ENCODE peak calls at places on chromosome 10, in four cellular contexts. U is HepG2, W is A549, E is K562. X is an unnamed sample.
A peak's percentile ranks its signal among the peaks of the same experiment; 100 is the strongest.

GRCh38 chr10:126924180-126924914 is 19.1 kb downstream of the DOCK1 start:
- DNase-seq in W (no peak), U (no peak), E (no peak), X (no peak)

GRCh38 chr10:121183241-121183640 is 332.1 kb downstream of the WDR11 start:
- DNase-seq in E (no peak), U (no peak), W (no peak), X (no peak)

GRCh38 chr10:1116696-1117254 is 60.6 kb downstream of the WDR37 start:
- DNase-seq in E (no peak), W (no peak), U (no peak), X (no peak)

GRCh38 chr10:119401671-119402395 is 140.7 kb downstream of the RGS10 start:
- DNase-seq in E (peak; percentile 41), U (peak; percentile 35), W (peak; percentile 89), X (no peak)

GRCh38 chr10:33120700-33121099 is 162.7 kb upstream of the ITGB1 start:
- DNase-seq in U (no peak), E (no peak), W (no peak), X (no peak)

GRCh38 chr10:51178634-51179033 is 104.3 kb downstream of the PRKG1 start:
- DNase-seq in E (no peak), W (no peak), U (no peak), X (no peak)

GRCh38 chr10:127375423-127375822 is 173.7 kb upstream of the NPS start:
- DNase-seq in E (no peak), W (no peak), U (no peak), X (no peak)

GRCh38 chr10:101397140-101397539 is 43.2 kb downstream of the BTRC start:
- DNase-seq in E (peak; percentile 21), U (peak; percentile 27), W (peak; percentile 26), X (no peak)

GRCh38 chr10:97759157-97759980 is 12.4 kb downstream of the SFRP5 start:
- DNase-seq in W (peak; percentile 94), U (peak; percentile 79), E (peak; percentile 60), X (no peak)

GRCh38 chr10:97024181-97025073 is 161.3 kb downstream of the SLIT1 start:
- DNase-seq in W (peak; percentile 70), E (no peak), U (no peak), X (peak; percentile 28)

GRCh38 chr10:22736134-22736533 is 21.8 kb upstream of the PIP4K2A start:
- DNase-seq in E (peak; percentile 39), W (no peak), U (no peak), X (no peak)

GRCh38 chr10:29621161-29621560 is 13.6 kb downstream of the SVIL start:
- DNase-seq in U (peak; percentile 47), W (no peak), E (no peak), X (no peak)

GRCh38 chr10:28408237-28408777 is 105.4 kb upstream of the MPP7 start:
- DNase-seq in U (no peak), W (no peak), E (no peak), X (no peak)

GRCh38 chr10:28410420-28411135 is 107.7 kb upstream of the MPP7 start:
- DNase-seq in W (peak; percentile 10), U (peak; percentile 12), E (no peak), X (no peak)

GRCh38 chr10:28411648-28412047 is 108.8 kb upstream of the MPP7 start:
- DNase-seq in E (no peak), W (no peak), U (no peak), X (no peak)

DNA sequence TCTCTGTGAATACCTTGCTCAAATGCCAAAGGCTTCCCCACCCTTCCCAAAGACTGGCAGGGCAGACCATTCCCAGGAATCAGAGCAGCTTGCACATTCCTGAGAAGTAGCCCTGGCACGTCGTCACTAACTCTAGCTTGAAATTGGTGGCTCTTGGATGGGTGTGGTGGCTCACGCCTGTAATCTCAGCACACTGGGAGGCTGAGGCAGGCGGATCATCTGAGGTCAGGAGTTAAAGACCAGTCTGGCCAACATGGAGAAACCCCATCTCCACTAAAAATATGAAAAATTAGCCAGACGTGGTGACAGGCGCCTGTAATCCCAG is 108.2 kb upstream of the MPP7 start:
- DNase-seq in U (no peak), W (no peak), E (no peak), X (no peak)
- TF ChIP-seq POLR2AphosphoS2 in U (no peak), W (no peak), E (no peak), X (no peak)

DNA sequence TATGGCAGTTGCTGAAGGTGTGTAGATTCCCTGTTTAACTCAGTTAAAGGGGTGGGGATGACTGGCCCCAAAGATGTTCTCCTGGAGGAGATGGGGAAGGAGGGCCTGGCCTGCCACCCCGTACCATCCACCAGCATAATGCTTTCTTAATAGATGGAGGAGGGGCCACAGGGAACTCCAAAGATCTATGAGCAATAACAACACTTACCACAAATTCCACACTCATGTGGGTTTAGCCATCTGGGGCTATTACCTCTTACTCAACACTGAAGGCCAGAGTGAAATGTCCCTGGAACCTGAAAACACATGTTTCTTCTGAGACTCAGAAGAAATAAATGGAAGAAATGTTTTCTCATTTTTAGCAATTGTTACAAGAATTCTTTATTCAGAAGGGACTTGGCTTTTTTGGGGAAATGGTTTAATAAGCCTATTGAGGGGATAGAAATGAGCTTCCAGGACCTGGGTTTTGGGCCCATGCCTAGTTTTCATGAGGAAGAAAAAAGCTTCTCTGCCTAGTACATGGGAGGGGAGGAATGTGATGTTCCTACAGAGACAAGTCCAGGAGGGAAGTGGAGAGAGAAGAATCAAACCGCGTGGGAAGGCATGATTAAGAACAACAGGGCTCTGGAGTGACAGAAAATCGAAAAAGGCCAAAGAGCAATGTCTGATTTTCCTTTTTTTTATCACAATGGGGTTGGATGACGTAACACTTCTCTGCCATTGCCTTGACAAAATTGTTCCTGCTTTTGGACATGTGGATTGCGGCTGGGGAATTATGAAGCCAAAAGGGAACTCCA is 258.8 kb downstream of the CXCL12 start:
- DNase-seq in W (no peak), E (no peak), U (no peak), X (no peak)
- TF ChIP-seq POLR2AphosphoS2 in W (no peak), E (no peak), U (no peak), X (no peak)

GRCh38 chr10:99369551-99369950 is 40.4 kb downstream of the CNNM1 start:
- DNase-seq in E (no peak), U (no peak), W (no peak), X (no peak)
- TF ChIP-seq POLR2AphosphoS2 in E (no peak), U (no peak), W (no peak), X (no peak)

GRCh38 chr10:43264324-43264986 is 2.4 kb downstream of the RASGEF1A start:
- DNase-seq in W (no peak), U (no peak), E (no peak), X (no peak)
- TF ChIP-seq POLR2AphosphoS2 in W (no peak), U (no peak), E (no peak), X (no peak)

GRCh38 chr10:123249894-123250293 is 95.7 kb downstream of the BUB3 start:
- DNase-seq in U (no peak), E (no peak), W (no peak), X (no peak)
- TF ChIP-seq POLR2AphosphoS2 in U (no peak), E (no peak), W (no peak), X (no peak)

GRCh38 chr10:25036381-25036780 is 20.0 kb downstream of the THNSL1 start:
- DNase-seq in U (no peak), W (no peak), E (no peak), X (peak; percentile 12)
- TF ChIP-seq POLR2AphosphoS2 in U (no peak), W (no peak), E (no peak), X (no peak)

GRCh38 chr10:90968448-90969086 is 47.7 kb upstream of the ANKRD1 start:
- DNase-seq in U (no peak), E (no peak), W (no peak), X (no peak)
- TF ChIP-seq POLR2AphosphoS2 in U (no peak), E (no peak), W (no peak), X (no peak)

DNA sequence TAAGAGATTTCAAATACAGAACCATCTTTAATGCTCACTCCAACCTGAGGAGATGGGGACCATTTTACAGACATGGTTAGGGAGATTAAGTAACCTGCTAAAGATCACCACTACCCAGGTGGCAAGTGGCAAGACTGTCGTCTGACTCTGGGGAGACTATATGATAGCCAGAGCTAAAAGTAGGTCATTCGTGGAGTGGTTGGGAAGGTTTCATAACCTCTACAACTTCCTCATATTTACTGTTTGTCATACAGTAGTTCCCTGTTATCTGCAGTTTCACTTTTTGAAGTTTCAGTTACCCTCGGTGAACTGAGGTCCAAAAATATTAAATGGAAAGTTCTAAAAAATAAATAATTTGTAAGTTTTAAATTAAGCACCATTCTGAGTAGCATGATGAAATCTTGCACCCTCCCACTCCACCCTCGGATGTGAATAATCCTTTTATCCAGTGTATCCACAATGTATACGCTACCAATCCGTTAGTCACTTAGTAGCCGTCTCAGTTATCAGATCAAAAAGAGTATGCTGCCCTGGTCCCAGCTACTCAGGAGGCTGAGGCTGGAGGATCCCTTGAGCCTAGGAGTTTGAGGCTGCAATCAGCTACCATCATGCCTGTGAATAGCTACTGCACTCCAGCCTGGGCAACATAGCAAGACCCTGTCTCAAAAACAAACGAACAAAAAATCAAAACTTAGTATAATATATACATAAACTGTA is 14.9 kb upstream of the LGI1 start:
- DNase-seq in U (no peak), W (no peak), E (no peak), X (peak; percentile 52)
- TF ChIP-seq POLR2AphosphoS2 in U (no peak), W (no peak), E (no peak), X (no peak)

GRCh38 chr10:3783313-3783689 is 1.7 kb downstream of the KLF6 start:
- DNase-seq in W (no peak), E (no peak), U (no peak), X (peak; percentile 60)
- TF ChIP-seq POLR2AphosphoS2 in W (no peak), E (no peak), U (peak; percentile 7), X (peak; percentile 83)

GRCh38 chr10:94630017-94630688 is 53.4 kb upstream of the CYP2C18 start:
- DNase-seq in E (peak; percentile 12), U (peak; percentile 21), W (peak; percentile 36), X (no peak)
- TF ChIP-seq POLR2AphosphoS2 in E (no peak), U (no peak), W (no peak), X (no peak)